ENCODE peak calls at places on chromosomes 1 and 21, in eight cellular contexts. L, I, N, P, G, J, U and E are unnamed samples.
A peak's percentile ranks its signal among the peaks of the same experiment; 100 is the strongest.

GRCh38 chr1:219629481-219629880 is 16.6 kb upstream of the ZC3H11B start:
- DNase-seq in P (no peak), G (no peak), U (no peak), L (no peak), J (no peak), I (no peak), N (no peak), E (no peak)

GRCh38 chr1:183942933-183943693 is 94.4 kb downstream of the COLGALT2 start:
- DNase-seq in G (peak; percentile 70), J (no peak), P (no peak), I (peak; percentile 98), L (no peak), N (no peak), U (no peak), E (peak; percentile 42)

GRCh38 chr1:152461544-152461943 is 47.5 kb upstream of the CRNN start:
- DNase-seq in P (no peak), N (peak; percentile 57), G (no peak), L (peak; percentile 19), U (peak; percentile 23), I (peak; percentile 38), J (no peak), E (peak; percentile 70)

GRCh38 chr1:246689409-246689997 is 34.7 kb upstream of the SCCPDH start:
- DNase-seq in I (peak; percentile 66), N (peak; percentile 63), L (peak; percentile 72), U (peak; percentile 73), G (peak; percentile 73), P (peak; percentile 77), J (peak; percentile 31), E (peak; percentile 55)

GRCh38 chr1:224054611-224055010 is 59.3 kb upstream of the FBXO28 start:
- DNase-seq in L (no peak), J (no peak), P (no peak), I (peak; percentile 80), U (no peak), G (no peak), N (no peak), E (no peak)

GRCh38 chr1:26274801-26275425 is 5.0 kb upstream of the SH3BGRL3 start:
- DNase-seq in N (no peak), I (peak; percentile 57), G (no peak), U (no peak), P (no peak), J (no peak), L (no peak), E (no peak)

GRCh38 chr1:163071381-163072255 is 2.5 kb downstream of the RGS4 start:
- DNase-seq in U (peak; percentile 43), G (no peak), P (peak; percentile 67), N (peak; percentile 78), J (no peak), I (peak; percentile 91), L (peak; percentile 54), E (peak; percentile 22)

GRCh38 chr1:8540971-8541370 is 223.1 kb downstream of the SLC45A1 start:
- DNase-seq in U (no peak), L (no peak), N (no peak), G (no peak), J (no peak), I (no peak), P (no peak), E (no peak)

GRCh38 chr21:42016364-42016985 is 6.3 kb upstream of the ZBTB21 start:
- DNase-seq in P (no peak), J (no peak), G (no peak), N (peak; percentile 52), I (no peak), L (no peak), U (no peak), E (no peak)

GRCh38 chr1:156486421-156487344 is 13.9 kb downstream of the MEF2D start:
- DNase-seq in N (no peak), P (no peak), U (no peak), L (peak; percentile 69), I (no peak), J (no peak), G (no peak), E (no peak)

GRCh38 chr1:156489166-156489934 is 11.2 kb downstream of the MEF2D start:
- DNase-seq in U (no peak), N (no peak), P (no peak), G (peak; percentile 92), J (no peak), L (peak; percentile 53), I (peak; percentile 36), E (no peak)

GRCh38 chr1:156485984-156486383 is 14.6 kb downstream of the MEF2D start:
- DNase-seq in G (no peak), U (no peak), L (no peak), N (no peak), J (no peak), P (no peak), I (no peak), E (no peak)

GRCh38 chr1:156488566-156489165 is 11.9 kb downstream of the MEF2D start:
- DNase-seq in G (no peak), J (no peak), N (no peak), L (no peak), U (no peak), I (no peak), P (no peak), E (no peak)

GRCh38 chr1:156487862-156488261 is 12.7 kb downstream of the MEF2D start:
- DNase-seq in G (peak; percentile 74), N (no peak), P (no peak), U (no peak), L (no peak), I (no peak), J (no peak), E (no peak)
- TF ChIP-seq POLR2A in G (no peak), N (no peak), P (no peak), U (no peak), L (no peak), I (no peak), J (no peak), E (no peak)

DNA sequence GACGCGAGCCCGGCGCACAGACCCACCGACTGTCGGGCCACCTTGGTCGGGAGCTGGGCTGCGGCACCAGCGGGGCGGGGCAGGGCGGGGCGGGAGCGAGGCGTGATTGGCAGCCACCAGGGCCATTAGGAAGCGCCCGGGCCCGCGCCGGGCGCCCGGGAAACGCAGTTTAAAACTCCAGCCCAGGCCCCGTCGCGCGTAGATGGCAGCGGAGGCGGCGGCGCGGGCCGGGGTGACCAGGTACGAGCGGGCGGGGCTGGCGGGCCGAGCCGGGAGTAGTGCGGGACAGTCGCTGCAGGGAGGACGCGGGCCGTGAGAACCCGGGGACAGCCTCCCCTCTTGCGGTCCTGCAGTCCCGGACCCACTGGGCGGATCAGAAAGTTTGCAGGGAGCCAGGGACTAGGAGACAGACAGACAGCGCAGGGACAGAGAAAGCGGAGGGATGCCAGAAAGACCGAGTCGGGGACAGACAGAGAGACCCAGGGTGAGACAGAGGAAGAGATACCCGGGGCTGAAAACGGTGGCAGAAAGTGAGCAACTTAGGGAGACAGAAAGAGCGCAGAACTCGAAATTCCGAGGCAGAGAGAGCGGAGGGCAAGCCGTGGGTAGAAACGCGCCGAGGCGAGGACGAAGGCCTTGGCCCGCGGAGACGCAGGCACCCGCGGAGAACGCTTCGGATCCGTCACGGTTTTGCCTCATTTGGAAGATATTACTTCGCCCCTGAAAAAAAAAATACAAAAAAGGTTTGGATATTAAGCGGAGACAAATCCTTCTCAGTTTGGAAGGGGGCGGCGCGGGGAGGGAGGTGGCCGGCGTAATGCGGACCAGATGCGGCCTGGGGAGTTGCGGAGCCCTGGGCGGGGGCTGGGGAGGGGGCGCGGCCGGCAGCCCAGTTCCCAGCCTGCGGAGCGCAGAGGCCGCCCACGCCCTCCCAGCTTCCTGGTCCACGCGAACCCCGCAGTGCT is at the start of gene DMBX1:
- DNase-seq in L (peak; percentile 92), U (peak; percentile 37), I (no peak), P (no peak), N (no peak), G (no peak), J (no peak), E (no peak)
- TF ChIP-seq POLR2A in L (peak; percentile 38), U (no peak), I (no peak), P (no peak), N (no peak), G (no peak), J (no peak), E (no peak)

DNA sequence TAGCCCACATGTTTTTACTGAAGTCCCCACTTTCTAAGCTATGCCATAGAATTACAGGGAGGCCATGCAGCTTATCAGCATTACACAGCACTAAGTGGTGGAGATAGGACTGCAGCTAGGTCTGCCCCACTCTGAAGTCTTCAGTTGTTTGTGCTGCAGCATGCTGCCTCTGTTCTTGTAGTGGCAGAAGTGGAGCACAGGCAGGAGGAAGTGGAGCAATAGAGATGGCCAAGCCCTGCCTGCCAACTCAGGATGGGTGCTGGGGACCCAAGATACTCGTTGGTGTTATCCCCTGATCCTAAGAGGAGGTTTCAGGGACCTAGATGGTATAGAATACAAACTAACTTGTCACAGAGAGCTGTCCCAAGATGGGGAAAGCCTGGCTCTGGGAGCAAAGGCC is 12.9 kb downstream of the MRPL37 start:
- DNase-seq in U (no peak), P (no peak), N (no peak), I (no peak), L (peak; percentile 67), G (no peak), J (no peak), E (no peak)
- TF ChIP-seq POLR2A in U (no peak), P (no peak), N (no peak), I (no peak), L (no peak), G (no peak), J (no peak), E (no peak)

GRCh38 chr1:10050611-10051010 is 17.9 kb downstream of the UBE4B start:
- DNase-seq in N (no peak), P (no peak), G (no peak), L (no peak), J (no peak), I (no peak), U (no peak), E (no peak)
- TF ChIP-seq POLR2A in N (no peak), P (no peak), G (no peak), L (no peak), J (no peak), I (no peak), U (no peak), E (no peak)

DNA sequence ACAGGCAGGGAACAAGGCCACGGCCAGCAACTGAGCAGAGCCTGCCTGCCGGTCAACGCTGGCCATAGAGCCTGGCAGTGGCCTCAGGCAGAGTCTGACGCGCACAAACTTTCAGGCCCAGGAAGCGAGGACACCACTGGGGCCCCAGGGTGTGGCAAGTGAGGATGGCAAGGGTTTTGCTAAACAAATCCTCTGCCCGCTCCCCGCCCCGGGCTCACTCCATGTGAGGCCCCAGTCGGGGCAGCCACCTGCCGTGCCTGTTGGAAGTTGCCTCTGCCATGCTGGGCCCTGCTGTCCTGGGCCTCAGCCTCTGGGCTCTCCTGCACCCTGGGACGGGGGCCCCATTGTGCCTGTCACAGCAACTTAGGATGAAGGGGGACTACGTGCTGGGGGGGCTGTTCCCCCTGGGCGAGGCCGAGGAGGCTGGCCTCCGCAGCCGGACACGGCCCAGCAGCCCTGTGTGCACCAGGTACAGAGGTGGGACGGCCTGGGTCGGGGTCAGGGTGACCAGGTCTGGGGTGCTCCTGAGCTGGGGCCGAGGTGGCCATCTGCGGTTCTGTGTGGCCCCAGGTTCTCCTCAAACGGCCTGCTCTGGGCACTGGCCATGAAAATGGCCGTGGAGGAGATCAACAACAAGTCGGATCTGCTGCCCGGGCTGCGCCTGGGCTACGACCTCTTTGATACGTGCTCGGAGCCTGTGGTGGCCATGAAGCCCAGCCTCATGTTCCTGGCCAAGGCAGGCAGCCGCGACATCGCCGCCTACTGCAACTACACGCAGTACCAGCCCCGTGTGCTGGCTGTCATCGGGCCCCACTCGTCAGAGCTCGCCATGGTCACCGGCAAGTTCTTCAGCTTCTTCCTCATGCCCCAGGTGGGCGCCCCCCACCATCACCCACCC is at the start of gene TAS1R3:
- DNase-seq in P (no peak), J (no peak), L (no peak), G (no peak), N (peak; percentile 49), I (no peak), U (no peak), E (no peak)
- TF ChIP-seq POLR2A in P (no peak), J (no peak), L (no peak), G (no peak), N (no peak), I (no peak), U (no peak), E (no peak)